ENCODE peak calls at places on chromosomes 16 and 17, in six cellular contexts. N is HL-60, K is RWPE2, O is cardiac fibroblast, R is GM23338, S is B cell. Q is an unnamed sample.

GRCh38 chr17:65799869-65800268 is 238.4 kb upstream of the AXIN2 start:
- DNase-seq in N (no peak), K (no peak), O (no peak), R (no peak), S (no peak), Q (no peak)

GRCh38 chr17:49787932-49788442 is 494 bp upstream of the KAT7 start:
- DNase-seq in N (no peak), K (no peak), O (no peak), R (no peak), S (no peak), Q (no peak)

GRCh38 chr17:42920106-42920900 is 19.7 kb downstream of the G6PC1 start:
- DNase-seq in N (no peak), K (no peak), O (no peak), R (no peak), S (no peak), Q (no peak)

GRCh38 chr17:6928193-6928592 is 67.7 kb upstream of the ALOX12 start:
- DNase-seq in N (no peak), K (no peak), O (no peak), R (no peak), S (no peak), Q (no peak)

GRCh38 chr16:75196826-75197225 is 10.1 kb downstream of the CTRB2 start:
- DNase-seq in N (no peak), K (no peak), O (no peak), R (no peak), S (no peak), Q (no peak)

GRCh38 chr16:19830902-19831555 is 53.6 kb downstream of the GPRC5B start:
- DNase-seq in N (no peak), K (no peak), O (no peak), R (no peak), S (no peak), Q (no peak)

GRCh38 chr16:89811321-89811720 is 5.1 kb downstream of the FANCA start:
- DNase-seq in N (no peak), K (no peak), O (no peak), R (no peak), S (no peak), Q (no peak)

GRCh38 chr17:62059394-62059793 is 5.7 kb downstream of the MED13 start:
- DNase-seq in N (no peak), K (no peak), O (no peak), R (no peak), S (no peak), Q (no peak)

GRCh38 chr17:60153606-60154355 is 4.0 kb downstream of the CA4 start:
- DNase-seq in N (no peak), K (no peak), O (no peak), R (peak), S (peak), Q (peak)

GRCh38 chr16:90022209-90023077 is 3.2 kb upstream of the DBNDD1 start:
- DNase-seq in N (peak), K (peak), O (peak), R (peak), S (peak), Q (peak)

GRCh38 chr17:20033410-20033809 is 24.3 kb downstream of the SPECC1 start:
- DNase-seq in N (no peak), K (no peak), O (no peak), R (no peak), S (no peak), Q (no peak)

GRCh38 chr16:56866955-56867830 is 2.2 kb downstream of the SLC12A3 start:
- DNase-seq in N (no peak), K (no peak), O (peak), R (peak), S (peak), Q (peak)

GRCh38 chr16:74991593-74992403 is 6.9 kb upstream of the WDR59 start:
- DNase-seq in N (no peak), K (no peak), O (no peak), R (no peak), S (no peak), Q (no peak)

GRCh38 chr17:79537686-79538085 is 73.2 kb downstream of the RBFOX3 start:
- DNase-seq in N (no peak), K (no peak), O (no peak), R (no peak), S (no peak), Q (no peak)

GRCh38 chr17:76935331-76935730 is 67.1 kb downstream of the MGAT5B start:
- DNase-seq in N (no peak), K (no peak), O (peak), R (no peak), S (no peak), Q (peak)

GRCh38 chr16:668519-669171 is 713 bp downstream of the RHOT2 start:
- DNase-seq in N (no peak), K (no peak), O (peak), R (no peak), S (no peak), Q (no peak)

GRCh38 chr17:250487-251300 is 69.2 kb upstream of the DOC2B start:
- DNase-seq in N (no peak), K (peak), O (no peak), R (no peak), S (no peak), Q (no peak)

GRCh38 chr16:19127674-19128131 is 13.9 kb downstream of the ITPRIPL2 start:
- DNase-seq in N (no peak), K (no peak), O (no peak), R (no peak), S (no peak), Q (no peak)

GRCh38 chr17:2138768-2139167 is 83.9 kb downstream of the HIC1 start:
- DNase-seq in N (no peak), K (no peak), O (peak), R (no peak), S (no peak), Q (peak)

GRCh38 chr16:53413864-53414263 is 20.4 kb upstream of the RBL2 start:
- DNase-seq in N (no peak), K (no peak), O (no peak), R (no peak), S (no peak), Q (no peak)

GRCh38 chr16:88844412-88845118 is 12.2 kb downstream of the GALNS start:
- DNase-seq in N (no peak), K (no peak), O (no peak), R (peak), S (no peak), Q (no peak)

GRCh38 chr16:68644715-68645493 is at the start of gene CDH3:
- DNase-seq in N (peak), K (peak), O (no peak), R (peak), S (peak), Q (peak)

GRCh38 chr16:13866073-13866472 is 53.9 kb upstream of the ERCC4 start:
- DNase-seq in N (peak), K (no peak), O (peak), R (peak), S (no peak), Q (peak)

GRCh38 chr17:81821603-81822311 is 11.3 kb downstream of the MCRIP1 start:
- DNase-seq in N (peak), K (no peak), O (peak), R (peak), S (no peak), Q (peak)

GRCh38 chr17:65797101-65797500 is 235.7 kb upstream of the AXIN2 start:
- DNase-seq in N (no peak), K (no peak), O (no peak), R (no peak), S (no peak), Q (no peak)

GRCh38 chr17:71883845-71884244 is 237.0 kb upstream of the SOX9 start:
- DNase-seq in N (no peak), K (no peak), O (no peak), R (no peak), S (no peak), Q (no peak)

GRCh38 chr17:55202906-55203305 is 61.9 kb upstream of the HLF start:
- DNase-seq in N (no peak), K (no peak), O (no peak), R (no peak), S (no peak), Q (no peak)
- TF ChIP-seq CTCF in N (no peak), K (no peak), O (no peak), R (no peak), S (no peak), Q (no peak)

DNA sequence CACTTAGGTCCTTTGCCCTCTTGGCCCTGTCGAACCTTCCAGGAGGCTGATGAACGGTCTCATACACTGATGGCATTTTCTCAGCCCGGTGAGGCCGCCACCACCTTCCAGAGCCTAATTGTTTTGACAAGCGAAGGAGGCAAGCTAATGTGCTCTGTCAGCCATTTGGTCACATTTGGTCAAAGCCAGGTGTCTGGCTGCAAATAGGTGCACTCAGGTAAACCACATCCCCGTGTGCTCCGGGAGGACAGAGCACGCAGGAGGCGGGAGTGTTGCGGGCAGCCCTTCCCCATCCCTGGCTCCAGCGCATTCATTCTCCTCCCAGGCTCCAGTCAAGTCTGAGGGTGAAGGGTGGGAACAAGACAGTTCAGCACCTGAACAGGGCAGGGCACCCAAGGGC is 240.1 kb downstream of the MSI2 start:
- DNase-seq in N (no peak), K (no peak), O (no peak), R (no peak), S (no peak), Q (no peak)
- TF ChIP-seq CTCF in N (no peak), K (no peak), O (no peak), R (no peak), S (no peak), Q (no peak)

GRCh38 chr17:37567137-37567927 is 41.9 kb downstream of the SYNRG start:
- DNase-seq in N (no peak), K (no peak), O (no peak), R (no peak), S (no peak), Q (no peak)

GRCh38 chr17:37568350-37569053 is 40.7 kb downstream of the SYNRG start:
- DNase-seq in N (no peak), K (no peak), O (peak), R (no peak), S (no peak), Q (no peak)

GRCh38 chr17:37574427-37574826 is 34.8 kb downstream of the SYNRG start:
- DNase-seq in N (no peak), K (no peak), O (no peak), R (no peak), S (no peak), Q (no peak)

GRCh38 chr17:37571674-37572073 is 37.5 kb downstream of the SYNRG start:
- DNase-seq in N (no peak), K (no peak), O (no peak), R (no peak), S (no peak), Q (no peak)

GRCh38 chr17:37570527-37571093 is 38.6 kb downstream of the SYNRG start:
- DNase-seq in N (peak), K (peak), O (peak), R (peak), S (no peak), Q (peak)
- TF ChIP-seq CTCF in N (peak), K (peak), O (peak), R (peak), S (peak), Q (peak)

DNA sequence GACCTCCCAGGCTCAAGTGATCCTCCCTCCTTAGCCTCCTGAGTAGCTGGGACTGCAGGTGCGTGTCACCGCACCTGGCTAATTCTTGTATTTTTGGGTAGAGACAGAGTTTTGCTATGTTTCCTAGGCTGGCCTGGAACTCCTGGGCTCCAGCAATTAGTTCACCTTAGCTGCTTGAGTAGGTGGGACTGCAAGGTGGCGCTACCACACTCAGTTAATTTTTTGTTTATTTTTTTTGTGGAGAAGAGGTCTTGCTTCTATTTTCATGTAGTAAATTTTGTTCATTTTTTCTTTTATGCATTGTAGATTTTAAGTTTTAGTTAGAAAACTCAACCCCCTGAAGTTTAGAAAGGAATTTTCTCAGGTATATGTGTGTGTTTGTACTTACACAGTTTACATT is 21.7 kb downstream of the RNF135 start:
- DNase-seq in N (no peak), K (no peak), O (no peak), R (peak), S (no peak), Q (no peak)
- TF ChIP-seq CTCF in N (no peak), K (no peak), O (no peak), R (peak), S (no peak), Q (no peak)

GRCh38 chr17:9256361-9256943 is 235.1 kb downstream of the NTN1 start:
- DNase-seq in N (no peak), K (no peak), O (no peak), R (no peak), S (peak), Q (no peak)
- TF ChIP-seq CTCF in N (no peak), K (no peak), O (no peak), R (no peak), S (peak), Q (no peak)

GRCh38 chr17:29585080-29585751 is 4.2 kb downstream of the GIT1 start:
- DNase-seq in N (no peak), K (no peak), O (peak), R (peak), S (no peak), Q (peak)
- TF ChIP-seq CTCF in N (peak), K (no peak), O (peak), R (peak), S (no peak), Q (peak)

Q was measured in fibroblast of pulmonary artery.